ENCODE peak calls at places on chromosomes 1 and 21, in seven cellular contexts. P, Y, X, W, E, K and B are unnamed samples.

GRCh38 chr21:34997295-34997694 is 51.8 kb downstream of the RUNX1 start:
- DNase-seq in P (no peak), Y (no peak), X (no peak), W (no peak), E (no peak), K (peak; percentile 33), B (no peak)

GRCh38 chr1:21100496-21100895 is 76.2 kb downstream of the EIF4G3 start:
- DNase-seq in P (no peak), Y (no peak), X (no peak), W (no peak), E (no peak), K (no peak), B (no peak)

GRCh38 chr21:41477641-41478318 is 30.2 kb downstream of the TMPRSS2 start:
- DNase-seq in P (peak; percentile 69), Y (peak; percentile 83), X (no peak), W (no peak), E (no peak), K (no peak), B (peak; percentile 47)

GRCh38 chr1:182756423-182756822 is 33.1 kb upstream of the NPL start:
- DNase-seq in P (no peak), Y (no peak), X (no peak), W (no peak), E (no peak), K (no peak), B (no peak)

GRCh38 chr1:77416692-77417450 is 135.1 kb downstream of the AK5 start:
- DNase-seq in P (no peak), Y (no peak), X (peak; percentile 34), W (peak; percentile 41), E (no peak), K (peak; percentile 15), B (no peak)

GRCh38 chr1:19156676-19157075 is 53.4 kb downstream of the UBR4 start:
- DNase-seq in P (peak; percentile 75), Y (peak; percentile 22), X (peak; percentile 44), W (no peak), E (peak; percentile 56), K (no peak), B (no peak)

GRCh38 chr1:225464851-225465792 is 37.3 kb upstream of the LBR start:
- DNase-seq in P (no peak), Y (no peak), X (no peak), W (no peak), E (no peak), K (no peak), B (no peak)

GRCh38 chr1:223197923-223198627 is 55.0 kb upstream of the TLR5 start:
- DNase-seq in P (no peak), Y (no peak), X (no peak), W (no peak), E (no peak), K (no peak), B (no peak)

GRCh38 chr1:72186733-72187307 is 95.5 kb downstream of the NEGR1 start:
- DNase-seq in P (no peak), Y (no peak), X (peak; percentile 38), W (no peak), E (no peak), K (no peak), B (no peak)

GRCh38 chr1:109787211-109787844 is 23.6 kb upstream of the EPS8L3 start:
- DNase-seq in P (no peak), Y (no peak), X (peak; percentile 50), W (no peak), E (peak; percentile 8), K (no peak), B (no peak)

GRCh38 chr1:182601926-182602325 is 2.3 kb downstream of the RGS16 start:
- DNase-seq in P (no peak), Y (no peak), X (no peak), W (no peak), E (no peak), K (no peak), B (no peak)

GRCh38 chr1:237737448-237737847 is 153.3 kb downstream of the ZP4 start:
- DNase-seq in P (no peak), Y (no peak), X (no peak), W (no peak), E (no peak), K (no peak), B (no peak)

GRCh38 chr1:42368096-42368795 is 12.3 kb upstream of the RIMKLA start:
- DNase-seq in P (no peak), Y (peak; percentile 27), X (no peak), W (peak; percentile 37), E (no peak), K (no peak), B (no peak)

GRCh38 chr1:152757747-152758146 is at the start of gene KPRP:
- DNase-seq in P (no peak), Y (no peak), X (no peak), W (no peak), E (no peak), K (no peak), B (no peak)

GRCh38 chr1:1826356-1827088 is 48.3 kb upstream of the NADK start:
- DNase-seq in P (no peak), Y (no peak), X (no peak), W (no peak), E (no peak), K (no peak), B (no peak)

GRCh38 chr1:22794691-22795090 is 84.1 kb downstream of the EPHB2 start:
- DNase-seq in P (no peak), Y (peak; percentile 14), X (peak; percentile 17), W (no peak), E (peak; percentile 54), K (no peak), B (peak; percentile 49)

GRCh38 chr1:213651077-213651476 is 336.7 kb upstream of the PROX1 start:
- DNase-seq in P (no peak), Y (no peak), X (no peak), W (no peak), E (no peak), K (peak; percentile 2), B (no peak)

GRCh38 chr1:68497358-68497698 is 446 bp upstream of the DEPDC1 start:
- DNase-seq in P (no peak), Y (no peak), X (no peak), W (no peak), E (no peak), K (no peak), B (no peak)

GRCh38 chr1:53640696-53641065 is 98.3 kb downstream of the GLIS1 start:
- DNase-seq in P (no peak), Y (no peak), X (no peak), W (no peak), E (no peak), K (no peak), B (no peak)

GRCh38 chr1:10398278-10398733 is 558 bp upstream of the PGD start:
- DNase-seq in P (no peak), Y (no peak), X (no peak), W (no peak), E (no peak), K (no peak), B (no peak)
- H3K27ac ChIP-seq in P (peak overlapping the region; percentile 94), Y (peak overlapping the region; percentile 96), X (peak overlapping the region; percentile 52), W (peak overlapping the region; percentile 95), E (no peak overlapping the region), K (peak overlapping the region; percentile 47), B (no peak overlapping the region)

DNA sequence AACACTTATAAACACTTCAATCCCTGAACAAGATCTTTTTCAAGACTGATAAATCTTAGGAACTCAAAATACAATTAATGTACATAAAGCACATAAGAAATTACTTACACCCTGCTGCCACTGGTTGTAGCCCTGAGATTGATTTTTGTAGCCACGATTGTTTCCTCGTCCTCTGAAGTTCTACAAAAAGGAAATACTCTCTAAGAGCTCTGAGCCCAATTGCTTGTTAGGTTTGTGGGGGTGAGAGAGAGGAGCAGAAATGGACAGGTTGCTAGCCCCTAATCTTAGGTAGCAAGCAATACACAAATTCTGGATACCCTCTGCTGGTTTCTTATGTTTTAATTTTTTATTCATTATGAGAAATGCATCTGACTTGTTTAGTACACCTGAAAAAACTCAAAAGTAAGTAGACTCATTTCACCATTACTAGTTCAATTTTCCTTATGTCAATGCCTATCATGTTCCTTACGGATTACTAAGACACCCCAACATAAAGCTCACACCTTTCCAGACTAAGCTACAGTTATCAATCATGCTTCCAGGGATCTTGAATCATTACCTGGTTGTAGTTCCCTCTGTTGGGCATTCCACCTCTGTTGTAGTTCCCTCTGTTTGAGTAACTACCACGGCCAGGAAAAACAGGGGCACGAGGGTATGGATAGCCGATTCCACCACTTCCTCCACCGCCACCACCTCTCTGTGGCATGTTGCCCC is 9.3 kb downstream of the HNRNPU start:
- DNase-seq in P (no peak), Y (no peak), X (no peak), W (no peak), E (no peak), K (no peak), B (no peak)
- TF ChIP-seq POLR2A in P (no peak), Y (no peak), X (no peak), W (no peak), E (no peak), K (no peak), B (no peak)

GRCh38 chr1:74731399-74732052 is 1.3 kb downstream of the CRYZ start:
- DNase-seq in P (peak; percentile 28), Y (peak; percentile 63), X (peak; percentile 21), W (peak; percentile 61), E (no peak), K (peak; percentile 82), B (no peak)
- H3K27ac ChIP-seq in P (peak overlapping the region; percentile 92), Y (peak overlapping the region; percentile 96), X (peak overlapping the region; percentile 38), W (peak overlapping the region; percentile 84), E (no peak overlapping the region), K (peak overlapping the region; percentile 46), B (peak overlapping the region; percentile 38)

GRCh38 chr1:6198646-6199297 is 623 bp downstream of the RPL22 start:
- DNase-seq in P (no peak), Y (no peak), X (no peak), W (no peak), E (no peak), K (peak; percentile 39), B (no peak)

GRCh38 chr1:6200188-6200809 is 904 bp upstream of the RPL22 start:
- DNase-seq in P (no peak), Y (no peak), X (no peak), W (no peak), E (no peak), K (no peak), B (no peak)

GRCh38 chr1:6197746-6198427 is 1.5 kb downstream of the RPL22 start:
- DNase-seq in P (no peak), Y (no peak), X (no peak), W (no peak), E (no peak), K (no peak), B (no peak)

GRCh38 chr1:6202256-6202655 is 2.9 kb upstream of the RPL22 start:
- DNase-seq in P (no peak), Y (no peak), X (no peak), W (no peak), E (no peak), K (no peak), B (no peak)

DNA sequence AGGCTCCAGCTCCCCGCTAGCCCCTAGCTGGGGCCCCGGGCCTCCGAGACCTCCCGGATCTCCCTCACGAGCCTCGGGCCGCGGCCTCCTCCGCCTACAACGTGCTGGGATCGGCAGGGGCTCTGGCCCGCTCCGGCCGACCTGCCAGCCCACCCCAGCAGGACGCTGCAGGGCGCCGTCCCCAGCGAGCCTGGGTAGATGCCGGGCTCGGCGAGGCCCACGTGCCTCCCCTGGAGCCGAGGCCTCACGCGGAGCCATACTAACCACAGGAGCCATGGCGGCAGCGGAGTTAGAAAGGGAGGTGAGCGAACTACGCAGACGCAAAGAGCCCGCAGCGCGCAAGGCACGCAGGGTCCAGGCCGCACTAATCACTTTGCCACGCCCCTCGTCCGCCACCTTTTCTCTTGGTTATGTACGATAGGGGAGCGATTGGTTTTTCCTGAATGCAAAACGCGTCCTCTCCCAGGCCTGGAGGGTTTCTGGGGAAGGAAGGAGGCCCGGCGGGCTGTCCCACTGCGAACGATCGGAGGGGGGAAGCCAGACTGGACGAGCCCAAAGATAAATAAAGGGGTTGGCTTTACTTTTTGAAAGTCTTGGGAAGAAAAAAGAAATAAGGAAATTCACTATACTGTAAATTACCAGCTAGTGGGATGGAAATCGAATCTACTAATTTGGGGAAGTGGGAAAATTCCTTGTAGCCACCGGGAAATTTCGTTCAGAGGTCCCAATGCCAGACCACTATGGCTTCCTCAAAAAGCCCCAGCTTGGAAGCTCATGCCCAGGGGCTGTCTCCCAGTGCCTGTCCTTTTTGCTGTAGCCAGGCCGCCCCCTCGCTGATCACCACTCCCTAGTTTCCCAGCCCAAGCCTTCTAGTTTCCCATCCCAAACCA is at the start of gene RPL22:
- DNase-seq in P (peak; percentile 98), Y (peak; percentile 99), X (peak; percentile 99), W (peak; percentile 97), E (peak; percentile 99), K (peak; percentile 96), B (peak; percentile 99)
- TF ChIP-seq POLR2A in P (peak; percentile 14), Y (peak; percentile 86), X (peak; percentile 86), W (peak; percentile 89), E (no peak), K (peak; percentile 98), B (no peak)